ENCODE peak calls at places on chromosomes 2 and 18, in six cellular contexts. One of them, this sample, is unnamed.

GRCh38 chr18:75041586-75041985 is 167.4 kb downstream of the PTGR3 start:
- DNase-seq in tibial artery: no peak
- DNase-seq in stomach: no peak
- DNase-seq in AG04450: no peak
- DNase-seq in ovary: no peak
- DNase-seq in GM23338: peak
- DNase-seq in this sample: no peak

GRCh38 chr2:185979546-185980071 is 241.0 kb downstream of the FSIP2 start:
- DNase-seq in tibial artery: no peak
- DNase-seq in AG04450: no peak
- DNase-seq in ovary: no peak
- DNase-seq in stomach: no peak
- DNase-seq in GM23338: peak
- DNase-seq in this sample: no peak

GRCh38 chr18:13629841-13630747 is 96.3 kb downstream of the FAM210A start:
- DNase-seq in GM23338: peak
- DNase-seq in AG04450: no peak
- DNase-seq in ovary: peak
- DNase-seq in stomach: no peak
- DNase-seq in tibial artery: no peak
- DNase-seq in this sample: no peak

GRCh38 chr2:96802721-96803120 is 13.3 kb upstream of the CNNM3 start:
- DNase-seq in ovary: no peak
- DNase-seq in tibial artery: no peak
- DNase-seq in stomach: no peak
- DNase-seq in GM23338: no peak
- DNase-seq in AG04450: no peak
- DNase-seq in this sample: no peak

GRCh38 chr2:74925361-74925786 is 33.1 kb upstream of the POLE4 start:
- DNase-seq in stomach: no peak
- DNase-seq in tibial artery: no peak
- DNase-seq in GM23338: no peak
- DNase-seq in ovary: no peak
- DNase-seq in AG04450: no peak
- DNase-seq in this sample: no peak

GRCh38 chr18:42514522-42514921 is 559.5 kb downstream of the PIK3C3 start:
- DNase-seq in stomach: no peak
- DNase-seq in tibial artery: no peak
- DNase-seq in ovary: no peak
- DNase-seq in AG04450: no peak
- DNase-seq in GM23338: no peak
- DNase-seq in this sample: no peak

GRCh38 chr18:24600076-24600654 is 139.7 kb downstream of the HRH4 start:
- DNase-seq in AG04450: peak
- DNase-seq in GM23338: peak
- DNase-seq in ovary: peak
- DNase-seq in stomach: no peak
- DNase-seq in tibial artery: no peak
- DNase-seq in this sample: no peak

GRCh38 chr18:43303376-43303775 is 26.1 kb upstream of the SYT4 start:
- DNase-seq in ovary: no peak
- DNase-seq in stomach: no peak
- DNase-seq in AG04450: no peak
- DNase-seq in GM23338: no peak
- DNase-seq in tibial artery: no peak
- DNase-seq in this sample: no peak

GRCh38 chr18:8034674-8035073 is 467.6 kb downstream of the PTPRM start:
- DNase-seq in AG04450: no peak
- DNase-seq in ovary: no peak
- DNase-seq in GM23338: no peak
- DNase-seq in stomach: no peak
- DNase-seq in tibial artery: no peak
- DNase-seq in this sample: no peak

GRCh38 chr2:107822302-107822701 is 4.4 kb upstream of the RGPD4 start:
- DNase-seq in tibial artery: no peak
- DNase-seq in GM23338: no peak
- DNase-seq in ovary: no peak
- DNase-seq in stomach: no peak
- DNase-seq in AG04450: no peak
- DNase-seq in this sample: no peak

GRCh38 chr2:57981369-57981768 is 65.2 kb upstream of the VRK2 start:
- DNase-seq in stomach: no peak
- DNase-seq in ovary: no peak
- DNase-seq in GM23338: no peak
- DNase-seq in AG04450: no peak
- DNase-seq in tibial artery: no peak
- DNase-seq in this sample: no peak

GRCh38 chr18:63994783-63995399 is 25.0 kb downstream of the SERPINB8 start:
- DNase-seq in AG04450: peak
- DNase-seq in tibial artery: no peak
- DNase-seq in ovary: peak
- DNase-seq in stomach: peak
- DNase-seq in GM23338: peak
- DNase-seq in this sample: no peak

GRCh38 chr2:106542730-106543359 is 55.7 kb downstream of the CD8B2 start:
- DNase-seq in ovary: peak
- DNase-seq in tibial artery: peak
- DNase-seq in GM23338: peak
- DNase-seq in AG04450: no peak
- DNase-seq in stomach: peak
- DNase-seq in this sample: peak

GRCh38 chr2:231810905-231811304 is 24.7 kb downstream of the COPS7B start:
- DNase-seq in ovary: no peak
- DNase-seq in tibial artery: no peak
- DNase-seq in stomach: no peak
- DNase-seq in GM23338: no peak
- DNase-seq in AG04450: peak
- DNase-seq in this sample: no peak

GRCh38 chr18:67109535-67109934 is 407.0 kb downstream of the DSEL start:
- DNase-seq in AG04450: no peak
- DNase-seq in GM23338: no peak
- DNase-seq in ovary: no peak
- DNase-seq in tibial artery: no peak
- DNase-seq in stomach: no peak
- DNase-seq in this sample: no peak

GRCh38 chr18:413263-413662 is 87.2 kb downstream of the COLEC12 start:
- DNase-seq in ovary: no peak
- DNase-seq in tibial artery: no peak
- DNase-seq in stomach: no peak
- DNase-seq in AG04450: no peak
- DNase-seq in GM23338: no peak
- DNase-seq in this sample: no peak

GRCh38 chr2:68769586-68770270 is 35.1 kb downstream of the ARHGAP25 start:
- DNase-seq in ovary: no peak
- DNase-seq in tibial artery: no peak
- DNase-seq in GM23338: peak
- DNase-seq in AG04450: no peak
- DNase-seq in stomach: no peak
- DNase-seq in this sample: no peak

GRCh38 chr2:119432882-119433522 is 1.3 kb downstream of the TMEM37 start:
- DNase-seq in ovary: no peak
- DNase-seq in AG04450: no peak
- DNase-seq in tibial artery: no peak
- DNase-seq in stomach: no peak
- DNase-seq in GM23338: peak
- DNase-seq in this sample: no peak

GRCh38 chr2:224722250-224722649 is 6.1 kb upstream of the CCDC195 start:
- DNase-seq in tibial artery: no peak
- DNase-seq in stomach: no peak
- DNase-seq in ovary: no peak
- DNase-seq in AG04450: no peak
- DNase-seq in GM23338: no peak
- DNase-seq in this sample: no peak

GRCh38 chr2:233012301-233012971 is 620 bp downstream of the NGEF start:
- DNase-seq in tibial artery: peak
- DNase-seq in ovary: no peak
- DNase-seq in stomach: peak
- DNase-seq in AG04450: no peak
- DNase-seq in GM23338: no peak
- DNase-seq in this sample: no peak

GRCh38 chr2:197707316-197708213 is 2.4 kb downstream of the MARS2 start:
- DNase-seq in AG04450: peak
- DNase-seq in stomach: no peak
- DNase-seq in GM23338: peak
- DNase-seq in tibial artery: no peak
- DNase-seq in ovary: no peak
- DNase-seq in this sample: no peak

GRCh38 chr18:80200932-80201672 is 46.2 kb downstream of the PARD6G start:
- DNase-seq in ovary: no peak
- DNase-seq in tibial artery: no peak
- DNase-seq in GM23338: no peak
- DNase-seq in AG04450: no peak
- DNase-seq in stomach: no peak
- DNase-seq in this sample: peak
- H3K27ac ChIP-seq in ovary: no peak
- H3K27ac ChIP-seq in tibial artery: no peak
- H3K27ac ChIP-seq in GM23338: no peak
- H3K27ac ChIP-seq in AG04450: no peak
- H3K27ac ChIP-seq in stomach: no peak
- H3K27ac ChIP-seq in this sample: no peak

DNA sequence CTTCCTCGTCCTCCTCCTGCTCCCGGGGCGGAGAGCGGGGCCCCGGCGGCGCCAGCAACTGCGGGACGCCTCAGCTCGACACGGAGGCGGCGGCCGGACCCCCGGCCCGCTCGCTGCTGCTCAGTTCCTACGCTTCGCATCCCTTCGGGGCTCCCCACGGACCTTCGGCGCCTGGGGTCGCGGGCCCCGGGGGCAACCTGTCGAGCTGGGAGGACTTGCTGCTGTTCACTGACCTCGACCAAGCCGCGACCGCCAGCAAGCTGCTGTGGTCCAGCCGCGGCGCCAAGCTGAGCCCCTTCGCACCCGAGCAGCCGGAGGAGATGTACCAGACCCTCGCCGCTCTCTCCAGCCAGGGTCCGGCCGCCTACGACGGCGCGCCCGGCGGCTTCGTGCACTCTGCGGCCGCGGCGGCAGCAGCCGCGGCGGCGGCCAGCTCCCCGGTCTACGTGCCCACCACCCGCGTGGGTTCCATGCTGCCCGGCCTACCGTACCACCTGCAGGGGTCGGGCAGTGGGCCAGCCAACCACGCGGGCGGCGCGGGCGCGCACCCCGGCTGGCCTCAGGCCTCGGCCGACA is 2.0 kb downstream of the GATA6 start:
- DNase-seq in stomach: no peak
- DNase-seq in AG04450: no peak
- DNase-seq in GM23338: no peak
- DNase-seq in ovary: peak
- DNase-seq in tibial artery: no peak
- DNase-seq in this sample: peak
- H3K4me3 ChIP-seq in stomach: peak
- H3K4me3 ChIP-seq in AG04450: peak
- H3K4me3 ChIP-seq in GM23338: peak
- H3K4me3 ChIP-seq in ovary: peak
- H3K4me3 ChIP-seq in tibial artery: peak
- H3K4me3 ChIP-seq in this sample: peak

GRCh38 chr2:226023383-226023782 is 623.9 kb downstream of the NYAP2 start:
- DNase-seq in stomach: no peak
- DNase-seq in ovary: no peak
- DNase-seq in GM23338: peak
- DNase-seq in AG04450: no peak
- DNase-seq in tibial artery: no peak
- DNase-seq in this sample: no peak
- TF ChIP-seq CTCF in stomach: no peak
- TF ChIP-seq CTCF in ovary: no peak
- TF ChIP-seq CTCF in GM23338: peak
- TF ChIP-seq CTCF in AG04450: peak
- TF ChIP-seq CTCF in tibial artery: no peak
- TF ChIP-seq CTCF in this sample: no peak

GRCh38 chr2:62478093-62478580 is 27.9 kb downstream of the TMEM17 start:
- DNase-seq in GM23338: no peak
- DNase-seq in stomach: no peak
- DNase-seq in ovary: no peak
- DNase-seq in tibial artery: no peak
- DNase-seq in AG04450: no peak
- DNase-seq in this sample: no peak

GRCh38 chr2:62474173-62474572 is 31.8 kb downstream of the TMEM17 start:
- DNase-seq in tibial artery: no peak
- DNase-seq in stomach: no peak
- DNase-seq in AG04450: no peak
- DNase-seq in GM23338: no peak
- DNase-seq in ovary: no peak
- DNase-seq in this sample: no peak

GRCh38 chr2:62479917-62480316 is 26.1 kb downstream of the TMEM17 start:
- DNase-seq in tibial artery: no peak
- DNase-seq in ovary: no peak
- DNase-seq in stomach: no peak
- DNase-seq in AG04450: no peak
- DNase-seq in GM23338: no peak
- DNase-seq in this sample: no peak

GRCh38 chr2:62475172-62476011 is 30.6 kb downstream of the TMEM17 start:
- DNase-seq in AG04450: no peak
- DNase-seq in GM23338: peak
- DNase-seq in stomach: no peak
- DNase-seq in tibial artery: no peak
- DNase-seq in ovary: no peak
- DNase-seq in this sample: no peak

GRCh38 chr2:62477573-62477972 is 28.4 kb downstream of the TMEM17 start:
- DNase-seq in GM23338: no peak
- DNase-seq in stomach: no peak
- DNase-seq in tibial artery: no peak
- DNase-seq in AG04450: no peak
- DNase-seq in ovary: no peak
- DNase-seq in this sample: no peak
- H3K27ac ChIP-seq in GM23338: no peak
- H3K27ac ChIP-seq in stomach: peak
- H3K27ac ChIP-seq in tibial artery: peak
- H3K27ac ChIP-seq in AG04450: no peak
- H3K27ac ChIP-seq in ovary: no peak
- H3K27ac ChIP-seq in this sample: peak